ENCODE peak calls at places on chromosomes 11 and 22, in six cellular contexts. E, I, M, X, L and T are unnamed samples.

GRCh38 chr22:34776827-34777226 is 289.1 kb upstream of the ISX start:
- DNase-seq in X (no peak), L (no peak), M (no peak), I (no peak), E (no peak), T (no peak)

GRCh38 chr11:48025983-48026340 is 45.6 kb downstream of the PTPRJ start:
- DNase-seq in L (no peak), M (no peak), X (no peak), E (peak; percentile 23), I (no peak), T (no peak)

GRCh38 chr11:68014157-68014965 is 4.2 kb downstream of the ALDH3B1 start:
- DNase-seq in X (no peak), I (peak; percentile 55), L (no peak), M (peak; percentile 86), E (peak; percentile 96), T (no peak)

GRCh38 chr22:32951081-32951806 is 106.9 kb downstream of the SYN3 start:
- DNase-seq in E (no peak), M (no peak), L (no peak), I (no peak), X (no peak), T (no peak)

GRCh38 chr11:19080579-19080993 is 20.1 kb upstream of the MRGPRX2 start:
- DNase-seq in M (peak; percentile 93), L (no peak), I (no peak), E (peak; percentile 96), X (no peak), T (no peak)

GRCh38 chr11:124402326-124402922 is 3.6 kb upstream of the OR8B3 start:
- DNase-seq in I (no peak), E (peak; percentile 75), L (peak; percentile 29), M (peak; percentile 67), X (peak; percentile 55), T (no peak)

GRCh38 chr11:34213366-34213765 is 107.9 kb downstream of the NAT10 start:
- DNase-seq in M (no peak), L (no peak), X (no peak), E (peak; percentile 52), I (no peak), T (no peak)

GRCh38 chr11:94117871-94118270 is 10.8 kb upstream of the PANX1 start:
- DNase-seq in I (no peak), L (no peak), X (no peak), M (no peak), E (no peak), T (no peak)

GRCh38 chr11:68120212-68121066 is 749 bp downstream of the CHKA start:
- DNase-seq in E (no peak), X (peak; percentile 63), I (peak; percentile 44), L (no peak), M (peak; percentile 51), T (peak; percentile 17)

GRCh38 chr11:10680956-10681487 is 12.5 kb downstream of the IRAG1 start:
- DNase-seq in L (no peak), E (no peak), X (no peak), M (no peak), I (no peak), T (no peak)

GRCh38 chr11:72430743-72431570 is 3.4 kb downstream of the CLPB start:
- DNase-seq in X (peak; percentile 30), I (no peak), L (no peak), M (peak; percentile 52), E (no peak), T (peak; percentile 13)

DNA sequence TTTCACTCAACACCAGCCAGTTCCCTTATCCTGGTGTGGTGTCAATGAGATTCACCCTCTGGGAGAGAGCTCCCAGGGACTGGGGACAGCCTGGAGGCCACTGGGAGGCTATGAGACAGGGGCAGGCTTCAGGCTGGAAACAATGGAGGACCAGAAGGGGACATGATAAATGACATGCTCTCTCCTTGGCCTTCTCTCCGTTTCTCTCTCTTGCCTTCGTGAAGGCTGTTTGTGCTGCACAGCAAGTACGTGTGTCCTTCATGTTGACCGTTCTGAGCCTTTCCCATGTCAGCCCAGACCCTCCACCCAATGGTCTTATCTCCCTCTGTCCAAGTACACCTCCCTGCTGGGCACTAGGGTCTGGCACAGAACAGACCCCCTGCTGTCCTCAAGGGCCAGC is 1.6 kb upstream of the LZTR1 start:
- DNase-seq in I (no peak), M (no peak), L (no peak), E (no peak), X (no peak), T (no peak)
- H3K27me3 ChIP-seq in I (no peaks in the 10 kb centered on the region), M (no peaks in the 10 kb centered on the region), L (no peaks in the 10 kb centered on the region), E (no peaks in the 10 kb centered on the region), X (no peaks in the 10 kb centered on the region), T (no peaks in the 10 kb centered on the region)

GRCh38 chr22:50568626-50569025 is 5.9 kb upstream of the SYCE3 start:
- DNase-seq in L (no peak), M (no peak), E (no peak), X (no peak), I (no peak), T (no peak)
- H3K27me3 ChIP-seq in L (no peaks in the 10 kb centered on the region), M (peaks cover 6% of the 10 kb centered on the region), E (no peaks in the 10 kb centered on the region), X (no peaks in the 10 kb centered on the region), I (no peaks in the 10 kb centered on the region), T (no peaks in the 10 kb centered on the region)

GRCh38 chr11:287821-288327 is 1.1 kb upstream of the PGGHG start:
- DNase-seq in X (peak; percentile 59), I (peak; percentile 22), L (no peak), M (no peak), E (no peak), T (peak; percentile 50)
- H3K27me3 ChIP-seq in X (peaks cover 9% of the 10 kb centered on the region), I (no peaks in the 10 kb centered on the region), L (no peaks in the 10 kb centered on the region), M (peaks cover 10% of the 10 kb centered on the region), E (no peaks in the 10 kb centered on the region), T (no peaks in the 10 kb centered on the region)

GRCh38 chr11:126843096-126843495 is 157.5 kb downstream of the KIRREL3 start:
- DNase-seq in I (no peak), M (no peak), L (no peak), E (no peak), X (no peak), T (no peak)
- H3K27me3 ChIP-seq in I (no peaks in the 10 kb centered on the region), M (no peaks in the 10 kb centered on the region), L (no peaks in the 10 kb centered on the region), E (peaks cover 18% of the 10 kb centered on the region), X (peaks cover 26% of the 10 kb centered on the region), T (no peaks in the 10 kb centered on the region)

GRCh38 chr22:39966522-39966921 is 6.3 kb downstream of the TMA7B start:
- DNase-seq in M (no peak), I (no peak), X (no peak), L (no peak), E (no peak), T (no peak)

GRCh38 chr22:39970742-39971141 is 10.5 kb downstream of the TMA7B start:
- DNase-seq in I (no peak), M (no peak), E (no peak), L (no peak), X (no peak), T (no peak)

GRCh38 chr22:39965749-39966148 is 5.6 kb downstream of the TMA7B start:
- DNase-seq in X (no peak), L (no peak), I (no peak), E (no peak), M (no peak), T (no peak)

GRCh38 chr22:39967996-39968968 is 8.1 kb downstream of the TMA7B start:
- DNase-seq in I (no peak), X (no peak), M (no peak), L (no peak), E (no peak), T (no peak)

DNA sequence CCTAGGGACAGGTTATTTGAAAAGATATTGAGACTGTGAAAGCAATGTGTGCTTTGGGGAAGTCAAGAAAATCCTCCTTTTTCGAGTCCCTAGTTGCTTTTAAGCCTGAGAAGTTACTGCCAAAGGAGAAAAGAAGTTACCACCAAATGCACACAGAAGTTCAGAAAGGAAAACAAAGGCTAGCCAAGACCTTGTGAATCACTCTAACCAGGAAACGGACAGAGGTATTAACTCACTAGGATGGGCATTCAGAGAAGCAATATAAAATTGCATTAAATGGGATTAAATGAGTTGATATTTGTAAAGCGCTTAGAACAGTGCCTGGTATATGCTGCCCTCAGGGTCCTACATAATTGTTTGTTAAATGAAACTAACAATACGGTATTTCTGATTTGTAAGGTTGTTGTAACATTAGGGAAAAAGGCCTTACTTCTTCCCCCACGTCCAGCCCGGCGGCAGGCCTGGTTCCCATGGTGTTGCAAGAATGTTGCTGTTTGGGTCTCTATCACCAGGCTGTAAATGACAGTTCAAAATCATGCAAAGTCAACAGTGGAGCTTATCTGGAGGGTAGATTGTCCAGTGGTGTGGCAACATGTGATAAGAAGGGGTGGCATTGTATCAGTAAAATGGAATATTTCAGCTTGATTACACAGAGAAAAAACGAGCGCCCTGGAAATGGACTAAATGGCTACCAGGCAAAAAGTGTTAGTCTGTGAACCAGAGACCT is 7.1 kb downstream of the TMA7B start:
- DNase-seq in M (peak; percentile 40), L (no peak), I (no peak), E (no peak), X (no peak), T (no peak)
- H3K27me3 ChIP-seq in M (peaks cover 2% of the 10 kb centered on the region), L (no peaks in the 10 kb centered on the region), I (no peaks in the 10 kb centered on the region), E (peaks cover 78% of the 10 kb centered on the region), X (no peaks in the 10 kb centered on the region), T (no peaks in the 10 kb centered on the region)

GRCh38 chr11:17721242-17721999 is 2.0 kb downstream of the MYOD1 start:
- DNase-seq in X (no peak), I (no peak), L (no peak), M (no peak), E (no peak), T (no peak)

GRCh38 chr11:17719028-17719939 is at the start of gene MYOD1:
- DNase-seq in I (no peak), E (no peak), X (no peak), M (no peak), L (no peak), T (no peak)

GRCh38 chr11:17719940-17720795 is 797 bp downstream of the MYOD1 start:
- DNase-seq in M (peak; percentile 15), E (no peak), L (no peak), I (no peak), X (no peak), T (no peak)

GRCh38 chr11:17722000-17722643 is 2.8 kb downstream of the MYOD1 start:
- DNase-seq in E (no peak), L (no peak), I (no peak), M (no peak), X (no peak), T (no peak)

GRCh38 chr11:17720796-17721171 is 1.4 kb downstream of the MYOD1 start:
- DNase-seq in L (no peak), E (no peak), M (no peak), X (no peak), I (no peak), T (no peak)
- H3K27me3 ChIP-seq in L (no peaks in the 10 kb centered on the region), E (peaks cover 54% of the 10 kb centered on the region), M (peaks cover 70% of the 10 kb centered on the region), X (peaks cover 15% of the 10 kb centered on the region), I (no peaks in the 10 kb centered on the region), T (peaks cover 81% of the 10 kb centered on the region)

DNA sequence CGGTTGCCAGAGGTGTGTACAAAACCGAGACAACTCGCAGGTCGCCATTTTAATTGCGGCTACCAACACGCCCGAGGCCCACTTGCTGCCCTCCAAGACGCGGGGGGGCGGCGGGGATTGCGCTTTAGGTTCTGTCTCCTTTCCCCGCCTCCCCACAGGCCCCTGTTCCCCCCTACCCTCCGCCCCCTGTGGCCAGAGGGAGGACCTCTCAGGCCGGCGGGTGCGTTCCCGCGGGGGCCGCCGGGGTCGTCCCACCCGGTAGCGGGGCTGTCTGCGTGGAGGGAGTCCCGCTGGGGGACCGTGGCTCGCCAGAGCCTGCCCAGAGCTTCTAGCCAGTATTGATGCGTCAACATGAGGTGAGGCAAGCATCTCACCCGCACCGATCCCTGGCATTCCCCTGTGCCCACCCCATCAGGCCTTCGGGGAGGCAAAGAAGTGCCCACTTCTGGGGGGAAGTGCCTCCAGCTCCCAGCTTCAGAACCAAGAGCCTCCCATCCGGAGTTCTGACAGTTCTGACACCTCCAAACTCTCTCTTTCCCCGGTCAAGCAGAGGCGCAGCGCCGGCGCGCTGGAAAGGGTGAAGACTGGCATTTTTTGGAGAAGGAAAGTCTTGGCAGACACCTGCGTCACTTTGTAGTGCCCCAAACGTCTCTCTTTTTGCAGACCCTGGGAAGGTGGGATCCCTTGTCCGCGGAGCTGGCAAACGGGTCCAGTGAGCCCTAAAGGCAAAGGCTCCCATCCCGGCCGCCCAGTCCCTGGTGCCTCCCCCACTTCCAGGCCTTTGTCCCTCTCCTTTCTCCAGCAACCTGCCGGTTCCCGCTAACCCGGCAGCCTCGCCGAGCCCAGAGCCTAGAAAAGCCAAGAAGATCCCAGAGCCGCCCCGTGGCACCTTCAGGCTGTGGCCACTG is 3.1 kb upstream of the PAX6 start:
- DNase-seq in E (no peak), L (no peak), I (no peak), X (no peak), M (no peak), T (no peak)
- H3K27me3 ChIP-seq in E (no peaks in the 10 kb centered on the region), L (peaks cover 36% of the 10 kb centered on the region), I (peaks cover 50% of the 10 kb centered on the region), X (no peaks in the 10 kb centered on the region), M (peaks cover 89% of the 10 kb centered on the region), T (peaks cover 96% of the 10 kb centered on the region)